ENCODE peak calls at places on chromosomes 4 and X, in six cellular contexts. P, V, E, D, R and N are unnamed samples.

GRCh38 chrX:97267376-97267775 is 383.7 kb downstream of the RPA4 start:
- DNase-seq in P (no peak), E (no peak), V (no peak), D (no peak), R (no peak), N (no peak)

GRCh38 chrX:100819534-100819836 is 706 bp upstream of the CSTF2 start:
- DNase-seq in E (no peak), R (no peak), D (no peak), P (no peak), V (no peak), N (no peak)

GRCh38 chr4:7765676-7766075 is 174.0 kb downstream of the AFAP1 start:
- DNase-seq in V (no peak), E (no peak), P (no peak), D (no peak), R (no peak), N (no peak)

GRCh38 chr4:910366-911091 is 21.6 kb downstream of the GAK start:
- DNase-seq in E (no peak), P (no peak), D (no peak), V (no peak), R (no peak), N (no peak)

GRCh38 chrX:149631293-149632165 is at the start of gene TMEM185A:
- DNase-seq in R (peak), P (peak), E (peak), D (peak), V (peak), N (no peak)

GRCh38 chr4:137387924-137388323 is 144.4 kb downstream of the PCDH18 start:
- DNase-seq in R (no peak), D (no peak), E (no peak), V (no peak), P (no peak), N (no peak)

GRCh38 chr4:145887241-145887964 is 51.2 kb downstream of the ZNF827 start:
- DNase-seq in R (no peak), D (no peak), P (peak), V (no peak), E (no peak), N (no peak)

GRCh38 chr4:133866328-133866699 is 335.3 kb downstream of the PABPC4L start:
- DNase-seq in V (no peak), E (no peak), D (no peak), P (no peak), R (no peak), N (no peak)

GRCh38 chrX:11666180-11666579 is 460 bp upstream of the ARHGAP6 start:
- DNase-seq in R (peak), D (no peak), P (peak), V (no peak), E (no peak), N (no peak)

GRCh38 chr4:137650051-137650450 is 117.8 kb upstream of the PCDH18 start:
- DNase-seq in V (no peak), D (no peak), P (no peak), E (no peak), R (no peak), N (no peak)

GRCh38 chr4:17092990-17093880 is 194.8 kb upstream of the LDB2 start:
- DNase-seq in V (no peak), E (no peak), P (no peak), R (no peak), D (no peak), N (no peak)

GRCh38 chr4:8227771-8228318 is 28.8 kb downstream of the SH3TC1 start:
- DNase-seq in V (no peak), P (no peak), R (no peak), E (no peak), D (no peak), N (no peak)

GRCh38 chr4:155819066-155819465 is 47.0 kb downstream of the ASIC5 start:
- DNase-seq in P (no peak), D (no peak), R (no peak), E (no peak), V (no peak), N (no peak)

GRCh38 chrX:40719218-40719617 is 16.1 kb downstream of the MED14 start:
- DNase-seq in R (no peak), D (no peak), P (no peak), E (no peak), V (no peak), N (no peak)

DNA sequence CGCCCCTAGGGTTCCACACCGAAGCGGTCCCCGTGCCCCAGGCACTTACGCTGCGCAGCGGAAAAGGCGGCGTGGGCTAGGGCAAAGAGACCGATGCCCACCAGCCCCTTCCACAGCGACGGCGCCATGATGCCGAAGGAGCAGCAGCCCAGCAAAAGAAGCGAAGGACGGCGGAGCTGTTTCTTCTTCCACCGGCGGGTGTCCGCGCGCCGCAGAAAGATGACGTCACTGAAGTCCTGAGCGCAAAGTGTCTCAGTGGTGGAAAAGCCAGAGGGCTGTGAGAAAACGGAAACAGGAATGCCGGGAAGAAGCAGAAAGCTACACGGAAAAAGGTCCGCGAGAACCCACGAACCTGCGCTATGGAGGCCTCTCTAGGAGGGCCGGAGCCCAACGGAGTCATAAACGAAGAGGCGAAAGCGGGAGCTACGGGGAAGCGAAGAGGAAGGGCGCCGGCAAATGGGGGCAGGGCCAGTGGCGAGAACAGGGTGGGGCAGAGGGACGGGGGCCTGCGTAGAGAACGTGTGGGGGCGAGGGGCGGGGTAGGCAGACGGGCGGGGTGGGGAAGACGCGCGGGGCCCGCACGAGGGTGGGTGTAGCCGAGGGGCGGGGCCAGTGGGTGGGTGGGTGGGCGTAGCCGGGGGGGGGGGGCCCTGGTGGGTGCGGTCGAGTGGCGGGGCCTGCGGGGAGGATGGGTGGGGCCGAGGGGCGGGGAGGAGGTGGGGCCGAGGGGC is at the start of gene MMGT1:
- DNase-seq in R (peak), V (peak), P (peak), E (peak), D (peak), N (peak)
- TF ChIP-seq POLR2AphosphoS5 in R (peak), V (peak), P (peak), E (peak), D (peak), N (peak)

DNA sequence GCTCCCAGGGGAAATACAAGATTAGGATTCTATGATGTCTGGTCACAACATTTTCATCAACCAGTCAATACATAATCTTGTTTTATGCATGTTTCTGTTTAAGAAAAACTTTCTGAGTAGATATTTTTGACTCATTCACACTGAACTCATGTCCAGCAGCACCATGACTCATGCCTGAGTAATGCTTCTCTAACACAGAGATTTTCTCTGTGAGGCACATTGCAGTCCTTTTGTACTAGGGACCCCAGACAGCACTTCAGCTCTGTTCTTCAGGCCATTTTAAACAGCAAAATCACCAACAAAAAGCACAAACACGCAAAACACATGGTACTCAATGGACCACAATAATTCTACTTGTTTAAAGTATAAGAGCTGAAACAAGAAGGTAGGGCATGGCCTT is 83.5 kb downstream of the MXRA5 start:
- DNase-seq in E (no peak), P (no peak), D (no peak), R (no peak), V (no peak), N (no peak)
- H3K27ac ChIP-seq in E (no peak), P (no peak), D (no peak), R (no peak), V (no peak), N (peak)

DNA sequence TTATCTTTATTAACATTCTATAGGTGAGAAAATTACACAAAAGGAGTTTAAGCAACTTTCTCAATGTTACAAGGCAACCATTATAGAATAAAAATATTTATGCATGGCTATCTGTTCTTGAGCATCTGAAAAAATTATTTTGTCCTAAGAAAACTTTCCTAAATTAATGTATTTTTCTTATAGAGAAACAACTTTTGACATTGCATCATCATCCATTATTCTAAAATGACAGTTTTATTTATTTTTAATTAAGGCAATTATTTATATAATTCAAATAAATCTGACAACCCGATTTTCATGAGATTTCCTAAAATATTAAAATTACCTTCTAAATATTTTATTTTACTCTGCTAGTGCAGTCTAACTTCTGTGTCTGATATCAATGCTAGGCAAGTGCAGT is 4.8 kb downstream of the BTC start:
- DNase-seq in E (no peak), D (no peak), P (no peak), V (no peak), R (no peak), N (no peak)
- H3K4me3 ChIP-seq in E (no peak), D (no peak), P (no peak), V (no peak), R (no peak), N (no peak)

DNA sequence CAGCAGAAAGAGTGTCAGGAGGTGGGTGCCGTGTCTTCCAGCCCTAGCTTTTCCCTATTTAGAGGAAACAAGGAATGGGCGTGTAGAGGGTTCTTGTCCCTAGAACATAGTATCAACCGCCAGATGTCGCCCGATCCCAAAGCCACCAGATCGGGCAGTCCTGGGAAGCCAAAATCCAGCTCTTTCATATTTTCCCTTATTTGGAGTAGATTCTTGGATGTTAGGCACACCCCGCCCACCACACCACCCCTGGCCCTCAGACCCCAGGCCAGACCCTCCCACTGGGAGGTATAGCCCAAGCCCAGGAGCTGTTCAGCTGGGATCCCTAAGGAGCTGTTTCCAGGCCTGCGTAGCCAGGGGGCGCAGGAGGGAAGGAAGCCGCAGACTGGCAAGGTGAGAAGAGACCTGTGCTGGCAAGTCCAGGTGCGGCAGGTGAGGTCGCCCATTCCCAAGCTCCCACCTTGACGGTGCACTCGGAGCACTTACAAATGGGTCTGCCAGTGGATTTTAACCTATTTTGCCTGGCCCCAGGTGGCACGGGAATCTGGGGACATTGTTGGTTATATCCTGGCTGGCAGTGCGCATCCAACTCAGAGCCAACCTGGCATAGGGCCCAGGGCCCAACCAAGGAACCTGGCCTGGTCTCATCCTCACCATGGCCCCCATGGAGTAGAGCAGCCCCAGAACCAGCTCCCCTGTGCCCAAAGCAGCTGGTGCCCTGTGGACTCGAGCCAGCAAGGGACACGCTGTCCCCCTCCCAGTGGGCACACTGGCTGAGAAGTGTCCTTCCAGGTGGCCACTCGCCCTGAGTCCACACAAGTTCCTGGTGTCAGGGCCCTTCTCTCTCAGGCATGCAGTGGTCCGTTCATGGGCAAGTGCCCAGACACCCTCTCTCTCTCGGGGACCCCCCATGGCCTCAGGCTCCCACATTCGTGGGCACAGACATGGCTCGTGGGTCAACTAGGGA is 811 bp downstream of the FLNA start:
- DNase-seq in D (peak), V (peak), P (no peak), R (peak), E (peak), N (peak)
- TF ChIP-seq POLR2AphosphoS5 in D (no peak), V (peak), P (peak), R (no peak), E (no peak), N (no peak)

GRCh38 chr4:185381794-185382193 is 13.9 kb downstream of the LRP2BP start:
- DNase-seq in D (no peak), P (no peak), V (no peak), R (no peak), E (no peak), N (no peak)

GRCh38 chr4:185380320-185380719 is 15.4 kb downstream of the LRP2BP start:
- DNase-seq in R (no peak), E (no peak), D (no peak), V (no peak), P (no peak), N (no peak)

GRCh38 chr4:185382754-185383153 is 13.0 kb downstream of the LRP2BP start:
- DNase-seq in V (no peak), P (no peak), D (no peak), E (no peak), R (no peak), N (no peak)

GRCh38 chr4:185378264-185378663 is 17.5 kb downstream of the LRP2BP start:
- DNase-seq in D (no peak), V (no peak), E (no peak), P (no peak), R (no peak), N (no peak)

DNA sequence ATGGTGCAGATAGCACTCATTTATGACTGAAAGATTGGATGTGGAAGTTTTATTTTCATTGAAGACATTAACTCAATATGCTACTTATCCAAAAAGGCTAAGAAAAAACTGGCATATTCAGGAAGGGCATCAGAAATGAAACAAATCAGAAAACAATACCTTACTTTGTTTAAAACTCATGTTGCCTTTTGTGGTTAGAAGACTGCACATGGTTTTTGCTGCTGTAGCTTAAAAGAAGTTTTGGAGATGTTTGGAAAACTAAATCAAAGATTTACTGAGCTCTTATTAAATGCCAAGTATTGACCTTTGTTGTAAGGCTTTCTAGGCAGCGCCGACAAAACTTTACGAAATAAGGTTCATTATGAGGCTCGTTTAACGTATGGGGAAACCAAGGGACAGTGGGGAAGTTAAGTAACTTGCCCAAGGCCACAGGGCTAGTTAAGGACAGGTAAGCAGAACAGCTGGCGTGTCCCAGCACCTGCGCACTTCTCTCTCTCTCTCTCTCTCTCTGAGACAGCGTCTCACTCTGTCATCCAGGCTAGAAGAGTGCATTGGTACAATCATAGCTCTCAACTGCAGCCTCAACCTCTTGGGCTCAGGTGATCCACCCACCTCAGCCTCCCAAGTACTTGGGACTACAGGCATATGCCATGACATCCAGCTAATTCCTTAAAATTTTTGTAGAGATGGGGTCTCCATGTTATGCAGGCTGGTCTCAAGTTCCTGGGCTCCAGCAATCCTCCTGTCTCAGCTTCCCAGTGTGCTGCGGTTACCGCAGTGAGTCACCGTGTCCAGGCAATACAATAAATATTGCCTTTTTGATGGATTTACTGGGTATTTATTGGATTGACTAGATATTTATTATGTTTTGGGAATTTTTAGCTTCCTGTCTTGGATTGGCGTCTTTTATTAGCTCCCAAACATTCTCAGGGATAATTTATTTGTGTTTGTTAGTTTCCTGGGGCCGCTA is 16.1 kb downstream of the LRP2BP start:
- DNase-seq in V (no peak), R (no peak), E (no peak), D (no peak), P (no peak), N (no peak)
- H3K27ac ChIP-seq in V (no peak), R (no peak), E (no peak), D (no peak), P (no peak), N (no peak)

GRCh38 chr4:55617587-55618197 is 18.4 kb downstream of the NMU start:
- DNase-seq in P (no peak), E (no peak), R (no peak), V (no peak), D (no peak), N (no peak)

GRCh38 chr4:55613621-55614020 is 21.6 kb upstream of the PDCL2 start:
- DNase-seq in E (no peak), P (no peak), R (no peak), D (no peak), V (no peak), N (no peak)

GRCh38 chr4:55615008-55615407 is 21.1 kb downstream of the NMU start:
- DNase-seq in R (no peak), E (no peak), P (no peak), D (no peak), V (no peak), N (no peak)

DNA sequence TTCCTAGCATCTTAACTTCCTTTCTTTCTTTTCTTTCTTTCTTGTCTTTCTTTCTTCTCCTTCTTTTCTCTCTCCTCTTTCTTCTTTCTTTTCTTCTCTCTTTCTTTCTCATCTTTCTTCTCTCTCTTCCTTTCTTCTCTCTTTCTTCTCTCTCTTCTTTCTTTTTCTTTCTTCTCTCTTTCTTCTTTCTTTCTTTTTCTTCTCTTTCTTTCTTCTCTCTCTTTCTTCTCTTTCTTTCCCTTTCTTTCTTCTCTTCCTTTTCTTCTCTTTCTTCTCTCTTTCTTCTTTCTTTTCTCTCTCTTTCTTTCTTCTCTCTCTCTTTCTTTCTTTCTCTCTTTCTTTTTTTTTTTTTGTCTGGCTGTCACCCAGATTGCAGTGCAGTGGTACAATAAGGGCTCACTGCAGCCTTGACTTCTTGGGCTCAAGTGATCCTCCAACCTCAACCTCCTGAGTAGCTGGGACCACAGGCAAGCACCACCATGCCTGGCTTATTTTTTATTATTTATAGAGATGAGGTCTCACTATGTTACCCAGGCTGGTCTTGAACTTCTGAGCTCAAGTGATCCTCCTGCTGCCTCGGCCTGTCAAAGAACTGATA is 17.5 kb downstream of the NMU start:
- DNase-seq in E (no peak), P (no peak), R (no peak), V (no peak), D (no peak), N (no peak)
- H3K4me3 ChIP-seq in E (no peak), P (no peak), R (no peak), V (no peak), D (no peak), N (no peak)

GRCh38 chr4:153620352-153620751 is 63.7 kb upstream of the TLR2 start:
- DNase-seq in D (no peak), V (no peak), R (no peak), E (no peak), P (no peak), N (no peak)
- TF ChIP-seq POLR2AphosphoS5 in D (no peak), V (no peak), R (no peak), E (no peak), P (no peak), N (no peak)